ENCODE peak calls at places on chromosome 22, in ten cellular contexts. One of them, this sample, is unnamed.
A peak's percentile ranks its signal among the peaks of the same experiment; 100 is the strongest.

GRCh38 chr22:27434898-27435297 is 366.7 kb downstream of the MN1 start:
- DNase-seq in mesendoderm: no peak
- DNase-seq in hepatocyte: no peak
- DNase-seq in heart left ventricle: peak; percentile 33
- DNase-seq in CD8-positive, alpha-beta memory T cell: no peak
- DNase-seq in naive thymus-derived CD4-positive, alpha-beta T cell: no peak
- DNase-seq in CD4-positive, alpha-beta T cell: no peak
- DNase-seq in ascending aorta: no peak
- DNase-seq in right lobe of liver: no peak
- DNase-seq in HL-60: no peak
- DNase-seq in this sample: no peak

GRCh38 chr22:43824724-43825485 is 12.8 kb upstream of the EFCAB6 start:
- DNase-seq in mesendoderm: no peak
- DNase-seq in hepatocyte: peak; percentile 3
- DNase-seq in heart left ventricle: no peak
- DNase-seq in CD8-positive, alpha-beta memory T cell: no peak
- DNase-seq in naive thymus-derived CD4-positive, alpha-beta T cell: no peak
- DNase-seq in CD4-positive, alpha-beta T cell: no peak
- DNase-seq in ascending aorta: peak; percentile 38
- DNase-seq in right lobe of liver: no peak
- DNase-seq in HL-60: no peak
- DNase-seq in this sample: no peak

GRCh38 chr22:49307071-49307830 is 520.4 kb downstream of the BRD1 start:
- DNase-seq in mesendoderm: no peak
- DNase-seq in hepatocyte: no peak
- DNase-seq in heart left ventricle: no peak
- DNase-seq in CD8-positive, alpha-beta memory T cell: no peak
- DNase-seq in naive thymus-derived CD4-positive, alpha-beta T cell: no peak
- DNase-seq in CD4-positive, alpha-beta T cell: peak; percentile 25
- DNase-seq in ascending aorta: peak; percentile 46
- DNase-seq in right lobe of liver: peak; percentile 48
- DNase-seq in HL-60: no peak
- DNase-seq in this sample: no peak

GRCh38 chr22:42688241-42688913 is 32.3 kb downstream of the A4GALT start:
- DNase-seq in mesendoderm: peak; percentile 89
- DNase-seq in hepatocyte: peak; percentile 94
- DNase-seq in heart left ventricle: peak; percentile 93
- DNase-seq in CD8-positive, alpha-beta memory T cell: no peak
- DNase-seq in naive thymus-derived CD4-positive, alpha-beta T cell: no peak
- DNase-seq in CD4-positive, alpha-beta T cell: no peak
- DNase-seq in ascending aorta: peak; percentile 98
- DNase-seq in right lobe of liver: peak; percentile 88
- DNase-seq in HL-60: no peak
- DNase-seq in this sample: no peak

GRCh38 chr22:28106601-28107000 is 187.5 kb upstream of the PITPNB start:
- DNase-seq in mesendoderm: no peak
- DNase-seq in hepatocyte: no peak
- DNase-seq in heart left ventricle: no peak
- DNase-seq in CD8-positive, alpha-beta memory T cell: no peak
- DNase-seq in naive thymus-derived CD4-positive, alpha-beta T cell: no peak
- DNase-seq in CD4-positive, alpha-beta T cell: no peak
- DNase-seq in ascending aorta: no peak
- DNase-seq in right lobe of liver: no peak
- DNase-seq in HL-60: no peak
- DNase-seq in this sample: no peak

GRCh38 chr22:42179616-42180015 is 49.0 kb upstream of the CYP2D6 start:
- DNase-seq in mesendoderm: no peak
- DNase-seq in hepatocyte: no peak
- DNase-seq in heart left ventricle: no peak
- DNase-seq in CD8-positive, alpha-beta memory T cell: no peak
- DNase-seq in naive thymus-derived CD4-positive, alpha-beta T cell: no peak
- DNase-seq in CD4-positive, alpha-beta T cell: no peak
- DNase-seq in ascending aorta: no peak
- DNase-seq in right lobe of liver: no peak
- DNase-seq in HL-60: no peak
- DNase-seq in this sample: no peak

GRCh38 chr22:37310815-37311595 is 28.7 kb downstream of the CYTH4 start:
- DNase-seq in mesendoderm: no peak
- DNase-seq in hepatocyte: no peak
- DNase-seq in heart left ventricle: peak; percentile 51
- DNase-seq in CD8-positive, alpha-beta memory T cell: no peak
- DNase-seq in naive thymus-derived CD4-positive, alpha-beta T cell: no peak
- DNase-seq in CD4-positive, alpha-beta T cell: no peak
- DNase-seq in ascending aorta: peak; percentile 70
- DNase-seq in right lobe of liver: no peak
- DNase-seq in HL-60: peak; percentile 84
- DNase-seq in this sample: no peak

GRCh38 chr22:30186535-30186934 is 60.0 kb downstream of the LIF start:
- DNase-seq in mesendoderm: no peak
- DNase-seq in hepatocyte: no peak
- DNase-seq in heart left ventricle: no peak
- DNase-seq in CD8-positive, alpha-beta memory T cell: no peak
- DNase-seq in naive thymus-derived CD4-positive, alpha-beta T cell: no peak
- DNase-seq in CD4-positive, alpha-beta T cell: no peak
- DNase-seq in ascending aorta: no peak
- DNase-seq in right lobe of liver: no peak
- DNase-seq in HL-60: peak; percentile 35
- DNase-seq in this sample: no peak

GRCh38 chr22:32677876-32678275 is 123.6 kb upstream of the TIMP3 start:
- DNase-seq in mesendoderm: no peak
- DNase-seq in hepatocyte: no peak
- DNase-seq in heart left ventricle: no peak
- DNase-seq in CD8-positive, alpha-beta memory T cell: no peak
- DNase-seq in naive thymus-derived CD4-positive, alpha-beta T cell: no peak
- DNase-seq in CD4-positive, alpha-beta T cell: no peak
- DNase-seq in ascending aorta: peak; percentile 4
- DNase-seq in right lobe of liver: no peak
- DNase-seq in HL-60: no peak
- DNase-seq in this sample: no peak

GRCh38 chr22:45834241-45834640 is 142.7 kb downstream of the WNT7B start:
- DNase-seq in mesendoderm: no peak
- DNase-seq in hepatocyte: no peak
- DNase-seq in heart left ventricle: no peak
- DNase-seq in CD8-positive, alpha-beta memory T cell: no peak
- DNase-seq in naive thymus-derived CD4-positive, alpha-beta T cell: no peak
- DNase-seq in CD4-positive, alpha-beta T cell: no peak
- DNase-seq in ascending aorta: no peak
- DNase-seq in right lobe of liver: no peak
- DNase-seq in HL-60: no peak
- DNase-seq in this sample: no peak

GRCh38 chr22:43743929-43744643 is 68.0 kb downstream of the EFCAB6 start:
- DNase-seq in mesendoderm: no peak
- DNase-seq in hepatocyte: no peak
- DNase-seq in heart left ventricle: no peak
- DNase-seq in CD8-positive, alpha-beta memory T cell: no peak
- DNase-seq in naive thymus-derived CD4-positive, alpha-beta T cell: no peak
- DNase-seq in CD4-positive, alpha-beta T cell: no peak
- DNase-seq in ascending aorta: no peak
- DNase-seq in right lobe of liver: no peak
- DNase-seq in HL-60: no peak
- DNase-seq in this sample: no peak

GRCh38 chr22:30969532-30970355 is 679 bp downstream of the TUG1 start:
- DNase-seq in mesendoderm: peak; percentile 65
- DNase-seq in hepatocyte: peak; percentile 65
- DNase-seq in heart left ventricle: no peak
- DNase-seq in CD8-positive, alpha-beta memory T cell: peak; percentile 20
- DNase-seq in naive thymus-derived CD4-positive, alpha-beta T cell: no peak
- DNase-seq in CD4-positive, alpha-beta T cell: peak; percentile 50
- DNase-seq in ascending aorta: peak; percentile 67
- DNase-seq in right lobe of liver: peak; percentile 61
- DNase-seq in HL-60: peak; percentile 38
- DNase-seq in this sample: no peak

GRCh38 chr22:31504282-31504681 is 7.9 kb downstream of the SFI1 start:
- DNase-seq in mesendoderm: peak; percentile 34
- DNase-seq in hepatocyte: no peak
- DNase-seq in heart left ventricle: no peak
- DNase-seq in CD8-positive, alpha-beta memory T cell: no peak
- DNase-seq in naive thymus-derived CD4-positive, alpha-beta T cell: no peak
- DNase-seq in CD4-positive, alpha-beta T cell: no peak
- DNase-seq in ascending aorta: no peak
- DNase-seq in right lobe of liver: no peak
- DNase-seq in HL-60: no peak
- DNase-seq in this sample: no peak

GRCh38 chr22:20549232-20549841 is 41.9 kb downstream of the MED15 start:
- DNase-seq in mesendoderm: no peak
- DNase-seq in hepatocyte: no peak
- DNase-seq in heart left ventricle: no peak
- DNase-seq in CD8-positive, alpha-beta memory T cell: peak; percentile 53
- DNase-seq in naive thymus-derived CD4-positive, alpha-beta T cell: peak; percentile 76
- DNase-seq in CD4-positive, alpha-beta T cell: peak; percentile 69
- DNase-seq in ascending aorta: no peak
- DNase-seq in right lobe of liver: peak; percentile 49
- DNase-seq in HL-60: no peak
- DNase-seq in this sample: no peak
- H3K27ac ChIP-seq in mesendoderm: no peak overlapping the region
- H3K27ac ChIP-seq in hepatocyte: peak overlapping the region; percentile 96
- H3K27ac ChIP-seq in heart left ventricle: peak overlapping the region; percentile 91
- H3K27ac ChIP-seq in CD8-positive, alpha-beta memory T cell: peak overlapping the region; percentile 70
- H3K27ac ChIP-seq in naive thymus-derived CD4-positive, alpha-beta T cell: peak overlapping the region; percentile 69
- H3K27ac ChIP-seq in CD4-positive, alpha-beta T cell: peak overlapping the region; percentile 89
- H3K27ac ChIP-seq in ascending aorta: peak overlapping the region; percentile 98
- H3K27ac ChIP-seq in right lobe of liver: no peak overlapping the region
- H3K27ac ChIP-seq in HL-60: no peak overlapping the region
- H3K27ac ChIP-seq in this sample: peak overlapping the region; percentile 94

GRCh38 chr22:33971561-33971961 is 51.3 kb upstream of the LARGE1 start:
- DNase-seq in mesendoderm: peak; percentile 32
- DNase-seq in hepatocyte: peak; percentile 10
- DNase-seq in heart left ventricle: no peak
- DNase-seq in CD8-positive, alpha-beta memory T cell: no peak
- DNase-seq in naive thymus-derived CD4-positive, alpha-beta T cell: no peak
- DNase-seq in CD4-positive, alpha-beta T cell: no peak
- DNase-seq in ascending aorta: no peak
- DNase-seq in right lobe of liver: no peak
- DNase-seq in HL-60: no peak
- DNase-seq in this sample: peak; percentile 37
- H3K27ac ChIP-seq in mesendoderm: no peak overlapping the region
- H3K27ac ChIP-seq in hepatocyte: no peak overlapping the region
- H3K27ac ChIP-seq in heart left ventricle: no peak overlapping the region
- H3K27ac ChIP-seq in CD8-positive, alpha-beta memory T cell: no peak overlapping the region
- H3K27ac ChIP-seq in naive thymus-derived CD4-positive, alpha-beta T cell: no peak overlapping the region
- H3K27ac ChIP-seq in CD4-positive, alpha-beta T cell: no peak overlapping the region
- H3K27ac ChIP-seq in ascending aorta: no peak overlapping the region
- H3K27ac ChIP-seq in right lobe of liver: no peak overlapping the region
- H3K27ac ChIP-seq in HL-60: no peak overlapping the region
- H3K27ac ChIP-seq in this sample: peak overlapping the region; percentile 8

GRCh38 chr22:38750638-38751037 is 5.2 kb downstream of the SUN2 start:
- DNase-seq in mesendoderm: no peak
- DNase-seq in hepatocyte: no peak
- DNase-seq in heart left ventricle: no peak
- DNase-seq in CD8-positive, alpha-beta memory T cell: no peak
- DNase-seq in naive thymus-derived CD4-positive, alpha-beta T cell: no peak
- DNase-seq in CD4-positive, alpha-beta T cell: no peak
- DNase-seq in ascending aorta: no peak
- DNase-seq in right lobe of liver: no peak
- DNase-seq in HL-60: no peak
- DNase-seq in this sample: no peak

GRCh38 chr22:38748487-38749136 is 7.2 kb downstream of the SUN2 start:
- DNase-seq in mesendoderm: no peak
- DNase-seq in hepatocyte: no peak
- DNase-seq in heart left ventricle: no peak
- DNase-seq in CD8-positive, alpha-beta memory T cell: no peak
- DNase-seq in naive thymus-derived CD4-positive, alpha-beta T cell: no peak
- DNase-seq in CD4-positive, alpha-beta T cell: no peak
- DNase-seq in ascending aorta: no peak
- DNase-seq in right lobe of liver: no peak
- DNase-seq in HL-60: no peak
- DNase-seq in this sample: no peak

GRCh38 chr22:38750104-38750503 is 5.7 kb downstream of the SUN2 start:
- DNase-seq in mesendoderm: no peak
- DNase-seq in hepatocyte: no peak
- DNase-seq in heart left ventricle: no peak
- DNase-seq in CD8-positive, alpha-beta memory T cell: no peak
- DNase-seq in naive thymus-derived CD4-positive, alpha-beta T cell: no peak
- DNase-seq in CD4-positive, alpha-beta T cell: no peak
- DNase-seq in ascending aorta: no peak
- DNase-seq in right lobe of liver: no peak
- DNase-seq in HL-60: no peak
- DNase-seq in this sample: no peak

GRCh38 chr22:38751422-38752346 is 4.1 kb downstream of the SUN2 start:
- DNase-seq in mesendoderm: no peak
- DNase-seq in hepatocyte: no peak
- DNase-seq in heart left ventricle: peak; percentile 64
- DNase-seq in CD8-positive, alpha-beta memory T cell: peak; percentile 77
- DNase-seq in naive thymus-derived CD4-positive, alpha-beta T cell: peak; percentile 81
- DNase-seq in CD4-positive, alpha-beta T cell: peak; percentile 76
- DNase-seq in ascending aorta: no peak
- DNase-seq in right lobe of liver: peak; percentile 72
- DNase-seq in HL-60: peak; percentile 78
- DNase-seq in this sample: no peak

DNA sequence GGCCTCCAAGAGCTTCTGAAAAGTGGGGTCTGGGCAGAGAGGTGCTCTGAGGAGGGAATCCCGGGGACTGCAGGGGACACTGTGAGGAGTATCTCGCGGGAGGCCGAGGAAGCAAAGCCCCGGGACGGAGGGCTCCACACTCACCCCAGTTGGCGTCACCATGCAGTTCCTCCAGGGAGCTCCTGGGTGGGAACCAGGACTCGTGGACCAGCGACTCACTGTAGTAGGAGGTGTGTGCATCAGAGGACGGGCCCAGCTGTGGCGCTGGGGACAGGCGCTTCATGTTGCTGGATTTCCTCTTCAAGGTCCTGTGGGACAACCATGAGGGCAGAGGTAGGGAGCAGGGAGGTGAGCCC is 4.8 kb downstream of the SUN2 start:
- DNase-seq in mesendoderm: no peak
- DNase-seq in hepatocyte: no peak
- DNase-seq in heart left ventricle: no peak
- DNase-seq in CD8-positive, alpha-beta memory T cell: no peak
- DNase-seq in naive thymus-derived CD4-positive, alpha-beta T cell: no peak
- DNase-seq in CD4-positive, alpha-beta T cell: no peak
- DNase-seq in ascending aorta: no peak
- DNase-seq in right lobe of liver: no peak
- DNase-seq in HL-60: no peak
- DNase-seq in this sample: no peak
- H3K27ac ChIP-seq in mesendoderm: no peak overlapping the region
- H3K27ac ChIP-seq in hepatocyte: no peak overlapping the region
- H3K27ac ChIP-seq in heart left ventricle: peak overlapping the region; percentile 31
- H3K27ac ChIP-seq in CD8-positive, alpha-beta memory T cell: peak overlapping the region; percentile 51
- H3K27ac ChIP-seq in naive thymus-derived CD4-positive, alpha-beta T cell: peak overlapping the region; percentile 81
- H3K27ac ChIP-seq in CD4-positive, alpha-beta T cell: peak overlapping the region; percentile 81
- H3K27ac ChIP-seq in ascending aorta: peak overlapping the region; percentile 98
- H3K27ac ChIP-seq in right lobe of liver: no peak overlapping the region
- H3K27ac ChIP-seq in HL-60: peak overlapping the region; percentile 86
- H3K27ac ChIP-seq in this sample: peak overlapping the region; percentile 47

GRCh38 chr22:24467340-24467739 is 27.8 kb upstream of the UPB1 start:
- DNase-seq in mesendoderm: no peak
- DNase-seq in hepatocyte: no peak
- DNase-seq in heart left ventricle: no peak
- DNase-seq in CD8-positive, alpha-beta memory T cell: no peak
- DNase-seq in naive thymus-derived CD4-positive, alpha-beta T cell: no peak
- DNase-seq in CD4-positive, alpha-beta T cell: no peak
- DNase-seq in ascending aorta: no peak
- DNase-seq in right lobe of liver: no peak
- DNase-seq in HL-60: peak; percentile 25
- DNase-seq in this sample: no peak
- H3K27ac ChIP-seq in mesendoderm: no peak overlapping the region
- H3K27ac ChIP-seq in hepatocyte: peak overlapping the region; percentile 50
- H3K27ac ChIP-seq in heart left ventricle: peak overlapping the region; percentile 36
- H3K27ac ChIP-seq in CD8-positive, alpha-beta memory T cell: no peak overlapping the region
- H3K27ac ChIP-seq in naive thymus-derived CD4-positive, alpha-beta T cell: no peak overlapping the region
- H3K27ac ChIP-seq in CD4-positive, alpha-beta T cell: no peak overlapping the region
- H3K27ac ChIP-seq in ascending aorta: peak overlapping the region; percentile 11
- H3K27ac ChIP-seq in right lobe of liver: peak overlapping the region; percentile 42
- H3K27ac ChIP-seq in HL-60: peak overlapping the region; percentile 26
- H3K27ac ChIP-seq in this sample: no peak overlapping the region

This sample was measured in substantia nigra.